ENCODE peak calls at places on chromosomes 16 and 17, in seven cellular contexts. One of them, this sample, is unnamed. For H3K27me3 and H3K4me1, the result is how much of the 10 kb centered on the place peaks cover.

GRCh38 chr17:59837362-59838195 is 55.2 kb downstream of the TUBD1 start:
- DNase-seq in adrenal gland: peak
- DNase-seq in ovary: peak
- DNase-seq in neuronal stem cell: peak
- DNase-seq in endothelial cell of umbilical vein: peak
- DNase-seq in trophoblast cell: peak
- DNase-seq in pancreas: peak
- DNase-seq in this sample: no peak

GRCh38 chr17:57852041-57852954 is 2.5 kb upstream of the MRPS23 start:
- DNase-seq in adrenal gland: no peak
- DNase-seq in ovary: no peak
- DNase-seq in neuronal stem cell: no peak
- DNase-seq in endothelial cell of umbilical vein: no peak
- DNase-seq in trophoblast cell: no peak
- DNase-seq in pancreas: no peak
- DNase-seq in this sample: no peak

GRCh38 chr16:17434006-17434405 is 36.8 kb downstream of the XYLT1 start:
- DNase-seq in adrenal gland: no peak
- DNase-seq in ovary: peak
- DNase-seq in neuronal stem cell: no peak
- DNase-seq in endothelial cell of umbilical vein: no peak
- DNase-seq in trophoblast cell: no peak
- DNase-seq in pancreas: no peak
- DNase-seq in this sample: no peak

GRCh38 chr17:83114706-83115105 is 35.3 kb downstream of the METRNL start:
- DNase-seq in adrenal gland: no peak
- DNase-seq in ovary: no peak
- DNase-seq in neuronal stem cell: no peak
- DNase-seq in endothelial cell of umbilical vein: no peak
- DNase-seq in trophoblast cell: no peak
- DNase-seq in pancreas: no peak
- DNase-seq in this sample: peak

GRCh38 chr16:86774931-86775330 is 196.6 kb downstream of the FOXL1 start:
- DNase-seq in adrenal gland: no peak
- DNase-seq in ovary: no peak
- DNase-seq in neuronal stem cell: no peak
- DNase-seq in endothelial cell of umbilical vein: no peak
- DNase-seq in trophoblast cell: no peak
- DNase-seq in pancreas: no peak
- DNase-seq in this sample: no peak

GRCh38 chr16:17277981-17278381 is 192.8 kb downstream of the XYLT1 start:
- DNase-seq in adrenal gland: peak
- DNase-seq in ovary: peak
- DNase-seq in neuronal stem cell: no peak
- DNase-seq in endothelial cell of umbilical vein: no peak
- DNase-seq in trophoblast cell: no peak
- DNase-seq in pancreas: peak
- DNase-seq in this sample: peak

GRCh38 chr16:49557070-49557446 is 183.5 kb downstream of the C16orf78 start:
- DNase-seq in adrenal gland: no peak
- DNase-seq in ovary: no peak
- DNase-seq in neuronal stem cell: peak
- DNase-seq in endothelial cell of umbilical vein: no peak
- DNase-seq in trophoblast cell: no peak
- DNase-seq in pancreas: no peak
- DNase-seq in this sample: no peak

GRCh38 chr16:85651822-85652430 is 36.8 kb downstream of the GINS2 start:
- DNase-seq in adrenal gland: peak
- DNase-seq in ovary: peak
- DNase-seq in neuronal stem cell: no peak
- DNase-seq in endothelial cell of umbilical vein: no peak
- DNase-seq in trophoblast cell: no peak
- DNase-seq in pancreas: peak
- DNase-seq in this sample: no peak

GRCh38 chr17:65254166-65254565 is 117.0 kb downstream of the RGS9 start:
- DNase-seq in adrenal gland: no peak
- DNase-seq in ovary: no peak
- DNase-seq in neuronal stem cell: no peak
- DNase-seq in endothelial cell of umbilical vein: no peak
- DNase-seq in trophoblast cell: no peak
- DNase-seq in pancreas: no peak
- DNase-seq in this sample: no peak

GRCh38 chr17:83156408-83156807 is 77.0 kb downstream of the METRNL start:
- DNase-seq in adrenal gland: peak
- DNase-seq in ovary: no peak
- DNase-seq in neuronal stem cell: no peak
- DNase-seq in endothelial cell of umbilical vein: no peak
- DNase-seq in trophoblast cell: no peak
- DNase-seq in pancreas: no peak
- DNase-seq in this sample: no peak

GRCh38 chr17:65455972-65456343 is 105.5 kb downstream of the AXIN2 start:
- DNase-seq in adrenal gland: peak
- DNase-seq in ovary: peak
- DNase-seq in neuronal stem cell: no peak
- DNase-seq in endothelial cell of umbilical vein: peak
- DNase-seq in trophoblast cell: no peak
- DNase-seq in pancreas: no peak
- DNase-seq in this sample: peak

GRCh38 chr16:11796227-11797165 is 562 bp downstream of the ZC3H7A start:
- DNase-seq in adrenal gland: peak
- DNase-seq in ovary: peak
- DNase-seq in neuronal stem cell: no peak
- DNase-seq in endothelial cell of umbilical vein: peak
- DNase-seq in trophoblast cell: peak
- DNase-seq in pancreas: peak
- DNase-seq in this sample: peak

GRCh38 chr16:50067290-50067853 is 1.6 kb downstream of the HEATR3 start:
- DNase-seq in adrenal gland: no peak
- DNase-seq in ovary: peak
- DNase-seq in neuronal stem cell: peak
- DNase-seq in endothelial cell of umbilical vein: peak
- DNase-seq in trophoblast cell: no peak
- DNase-seq in pancreas: no peak
- DNase-seq in this sample: no peak

GRCh38 chr16:69831212-69832123 is 69.3 kb downstream of the WWP2 start:
- DNase-seq in adrenal gland: no peak
- DNase-seq in ovary: no peak
- DNase-seq in neuronal stem cell: no peak
- DNase-seq in endothelial cell of umbilical vein: peak
- DNase-seq in trophoblast cell: no peak
- DNase-seq in pancreas: no peak
- DNase-seq in this sample: no peak

DNA sequence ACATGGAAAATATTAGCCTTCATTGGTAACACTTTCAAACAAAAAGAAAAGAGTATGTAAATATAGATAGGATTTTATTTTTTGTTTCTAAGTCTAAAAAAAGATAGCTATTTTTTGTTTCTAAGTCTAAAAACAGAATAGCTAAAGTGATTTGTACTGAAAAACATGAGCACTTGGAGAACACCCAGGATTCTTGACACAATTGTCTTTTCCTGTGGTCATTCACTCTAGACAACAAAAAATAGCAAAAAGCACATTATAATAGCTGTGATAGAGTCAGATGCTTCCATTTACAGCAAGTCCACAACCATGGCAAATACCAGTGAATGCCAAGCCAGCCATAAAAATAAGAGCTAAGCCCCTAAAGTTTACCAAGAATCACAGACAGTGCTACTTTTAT is 36.7 kb downstream of the SKAP1 start:
- DNase-seq in adrenal gland: no peak
- DNase-seq in ovary: no peak
- DNase-seq in neuronal stem cell: no peak
- DNase-seq in endothelial cell of umbilical vein: no peak
- DNase-seq in trophoblast cell: no peak
- DNase-seq in pancreas: no peak
- DNase-seq in this sample: no peak
- H3K27me3 ChIP-seq in adrenal gland: under half
- H3K27me3 ChIP-seq in ovary: under half
- H3K27me3 ChIP-seq in neuronal stem cell: under half
- H3K27me3 ChIP-seq in endothelial cell of umbilical vein: half or more
- H3K27me3 ChIP-seq in trophoblast cell: under half
- H3K27me3 ChIP-seq in pancreas: under half
- H3K27me3 ChIP-seq in this sample: under half

GRCh38 chr16:75070055-75070841 is 46.3 kb downstream of the LDHD start:
- DNase-seq in adrenal gland: no peak
- DNase-seq in ovary: no peak
- DNase-seq in neuronal stem cell: no peak
- DNase-seq in endothelial cell of umbilical vein: no peak
- DNase-seq in trophoblast cell: peak
- DNase-seq in pancreas: peak
- DNase-seq in this sample: peak
- H3K4me1 ChIP-seq in adrenal gland: under half
- H3K4me1 ChIP-seq in ovary: under half
- H3K4me1 ChIP-seq in neuronal stem cell: under half
- H3K4me1 ChIP-seq in endothelial cell of umbilical vein: under half
- H3K4me1 ChIP-seq in trophoblast cell: under half
- H3K4me1 ChIP-seq in pancreas: under half
- H3K4me1 ChIP-seq in this sample: under half

GRCh38 chr16:24946155-24946554 is 69.0 kb downstream of the ARHGAP17 start:
- DNase-seq in adrenal gland: no peak
- DNase-seq in ovary: no peak
- DNase-seq in neuronal stem cell: no peak
- DNase-seq in endothelial cell of umbilical vein: no peak
- DNase-seq in trophoblast cell: no peak
- DNase-seq in pancreas: no peak
- DNase-seq in this sample: no peak
- H3K27ac ChIP-seq in adrenal gland: no peak
- H3K27ac ChIP-seq in ovary: no peak
- H3K27ac ChIP-seq in neuronal stem cell: no peak
- H3K27ac ChIP-seq in endothelial cell of umbilical vein: no peak
- H3K27ac ChIP-seq in trophoblast cell: no peak
- H3K27ac ChIP-seq in pancreas: no peak
- H3K27ac ChIP-seq in this sample: no peak

DNA sequence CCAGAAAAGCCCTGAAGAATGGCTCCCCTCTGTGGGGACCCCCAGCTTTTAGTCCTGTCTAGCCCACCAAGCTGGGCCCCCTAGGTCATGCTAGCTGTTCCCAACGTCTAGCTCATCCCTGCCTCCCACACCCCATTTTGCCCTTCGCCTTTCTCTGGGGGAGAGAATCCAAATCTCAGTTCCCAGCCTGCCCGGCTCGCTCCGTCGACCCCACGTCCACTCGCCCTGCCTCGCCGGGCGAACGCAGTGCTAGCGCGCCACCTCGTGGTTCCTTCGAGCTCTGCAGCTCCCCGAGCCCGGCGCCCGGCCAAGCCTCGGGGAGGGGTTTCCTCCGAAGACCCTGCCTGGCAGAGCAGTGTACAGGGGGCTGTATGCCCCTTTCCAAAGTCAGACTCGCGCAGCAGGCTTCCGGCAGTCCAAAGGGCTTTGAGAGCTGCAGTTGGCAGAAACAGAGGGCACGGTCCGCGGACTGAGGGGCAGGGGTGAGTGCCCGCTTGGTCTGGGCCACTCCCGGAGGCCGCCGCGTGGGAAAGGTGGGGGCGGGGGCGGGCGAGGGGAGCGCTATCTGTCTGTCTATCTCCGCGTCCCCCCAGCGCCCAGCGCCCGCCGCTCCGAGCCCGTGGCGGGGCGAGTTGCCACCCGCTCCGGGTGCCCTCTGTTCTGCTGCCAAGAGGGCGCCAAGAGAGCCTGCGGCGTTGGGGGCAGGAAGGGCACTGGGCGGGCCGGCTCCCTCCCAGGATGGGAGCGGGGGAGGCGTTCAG is 1.7 kb upstream of the DLX3 start:
- DNase-seq in adrenal gland: peak
- DNase-seq in ovary: peak
- DNase-seq in neuronal stem cell: peak
- DNase-seq in endothelial cell of umbilical vein: peak
- DNase-seq in trophoblast cell: peak
- DNase-seq in pancreas: peak
- DNase-seq in this sample: peak
- H3K27me3 ChIP-seq in adrenal gland: half or more
- H3K27me3 ChIP-seq in ovary: under half
- H3K27me3 ChIP-seq in neuronal stem cell: half or more
- H3K27me3 ChIP-seq in endothelial cell of umbilical vein: half or more
- H3K27me3 ChIP-seq in trophoblast cell: under half
- H3K27me3 ChIP-seq in pancreas: under half
- H3K27me3 ChIP-seq in this sample: half or more

GRCh38 chr16:84511821-84512220 is 7.4 kb upstream of the MEAK7 start:
- DNase-seq in adrenal gland: no peak
- DNase-seq in ovary: no peak
- DNase-seq in neuronal stem cell: no peak
- DNase-seq in endothelial cell of umbilical vein: no peak
- DNase-seq in trophoblast cell: no peak
- DNase-seq in pancreas: no peak
- DNase-seq in this sample: peak

GRCh38 chr16:84514874-84515835 is 10.7 kb upstream of the MEAK7 start:
- DNase-seq in adrenal gland: no peak
- DNase-seq in ovary: no peak
- DNase-seq in neuronal stem cell: no peak
- DNase-seq in endothelial cell of umbilical vein: no peak
- DNase-seq in trophoblast cell: peak
- DNase-seq in pancreas: no peak
- DNase-seq in this sample: peak

GRCh38 chr16:84514295-84514873 is 9.9 kb upstream of the MEAK7 start:
- DNase-seq in adrenal gland: no peak
- DNase-seq in ovary: no peak
- DNase-seq in neuronal stem cell: no peak
- DNase-seq in endothelial cell of umbilical vein: no peak
- DNase-seq in trophoblast cell: no peak
- DNase-seq in pancreas: no peak
- DNase-seq in this sample: no peak

GRCh38 chr16:84511180-84511800 is 6.8 kb upstream of the MEAK7 start:
- DNase-seq in adrenal gland: peak
- DNase-seq in ovary: peak
- DNase-seq in neuronal stem cell: peak
- DNase-seq in endothelial cell of umbilical vein: peak
- DNase-seq in trophoblast cell: peak
- DNase-seq in pancreas: peak
- DNase-seq in this sample: peak

DNA sequence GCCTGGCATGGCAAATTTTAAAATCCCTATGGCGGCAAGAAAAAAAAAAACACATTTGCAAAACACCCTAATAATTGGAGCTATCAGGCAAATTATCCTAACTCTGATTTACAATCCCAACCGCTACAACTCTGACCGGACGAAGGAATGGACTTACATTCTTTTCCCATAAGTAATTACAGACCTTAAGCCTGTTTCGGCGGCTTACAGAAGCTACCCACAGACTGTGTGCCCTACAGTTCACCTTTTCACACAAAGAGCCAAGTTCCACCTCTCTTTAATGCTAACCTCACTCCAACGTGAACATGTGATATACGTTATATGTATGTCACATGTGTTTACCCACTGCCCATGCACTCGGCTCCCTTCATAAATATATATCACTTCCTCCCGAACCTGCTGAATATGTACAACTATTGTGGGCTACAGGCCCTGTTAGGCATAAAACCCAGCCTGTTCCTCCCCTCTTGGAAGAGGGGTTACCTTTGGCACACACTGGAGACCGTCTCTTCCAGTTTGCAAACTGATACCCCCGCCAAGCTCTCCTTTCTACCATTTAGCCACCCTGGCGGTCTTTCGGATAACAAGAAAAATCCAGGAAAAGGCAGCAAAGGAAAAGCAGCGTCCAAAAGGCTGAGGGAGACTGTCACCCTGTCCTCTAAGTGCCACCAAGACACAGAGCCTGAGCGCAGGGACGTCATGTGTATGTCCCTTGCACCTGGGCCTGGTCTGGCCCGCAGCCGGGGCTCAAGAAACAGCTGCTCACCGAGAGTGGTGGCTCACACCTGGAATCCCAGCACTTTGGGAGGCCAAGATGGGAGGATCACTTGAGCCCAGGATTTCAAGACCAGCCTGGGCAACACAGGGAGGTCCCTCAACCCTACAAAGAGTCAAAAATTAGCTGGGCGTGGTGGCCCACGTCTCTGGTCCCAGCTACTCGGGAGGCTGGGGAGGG is 8.9 kb upstream of the MEAK7 start:
- DNase-seq in adrenal gland: no peak
- DNase-seq in ovary: no peak
- DNase-seq in neuronal stem cell: no peak
- DNase-seq in endothelial cell of umbilical vein: no peak
- DNase-seq in trophoblast cell: peak
- DNase-seq in pancreas: no peak
- DNase-seq in this sample: no peak
- H3K4me1 ChIP-seq in adrenal gland: under half
- H3K4me1 ChIP-seq in ovary: under half
- H3K4me1 ChIP-seq in neuronal stem cell: under half
- H3K4me1 ChIP-seq in endothelial cell of umbilical vein: under half
- H3K4me1 ChIP-seq in trophoblast cell: under half
- H3K4me1 ChIP-seq in pancreas: under half
- H3K4me1 ChIP-seq in this sample: under half

This sample was measured in psoas muscle.